ENCODE peak calls at places on chromosome 11, in seven cellular contexts. E is CD4-positive, CD25-positive, alpha-beta regulatory T cell; N is posterior cingulate gyrus; V is stimulated activated CD4-positive, alpha-beta T cell treated with anti-CD3 and anti-CD28 coated beads, Interleukin-1b, Interleukin-23, amount 100 ng/mL, for 24 hours; R is KBM-7; Z is globus pallidus; A is mesendoderm. C is an unnamed sample.

GRCh38 chr11:59426361-59427067 is at the start of gene OR5A2:
- DNase-seq in R (no peak), E (no peak), V (no peak), N (no peak), Z (no peak), A (peak; percentile 92), C (no peak)

GRCh38 chr11:92329644-92330043 is 105.0 kb downstream of the FAT3 start:
- DNase-seq in R (no peak), E (no peak), A (peak; percentile 38), N (no peak), Z (no peak), V (no peak), C (no peak)

GRCh38 chr11:112042961-112043304 is 17.7 kb downstream of the DLAT start:
- DNase-seq in A (no peak), E (no peak), N (no peak), Z (no peak), R (no peak), V (no peak), C (no peak)

GRCh38 chr11:104968365-104968855 is at the start of gene CASP4:
- DNase-seq in E (peak; percentile 67), R (peak; percentile 83), N (no peak), A (no peak), Z (peak; percentile 16), V (no peak), C (peak; percentile 17)

GRCh38 chr11:61718613-61719302 is 33.7 kb upstream of the MYRF start:
- DNase-seq in R (no peak), E (no peak), V (no peak), N (peak; percentile 53), Z (no peak), A (peak; percentile 93), C (no peak)

GRCh38 chr11:122793500-122793899 is 44.8 kb upstream of the CRTAM start:
- DNase-seq in Z (no peak), E (no peak), N (no peak), V (no peak), R (no peak), A (no peak), C (no peak)

GRCh38 chr11:19196458-19196857 is 5.3 kb downstream of the CSRP3 start:
- DNase-seq in V (no peak), A (no peak), R (no peak), Z (no peak), E (no peak), N (no peak), C (no peak)

GRCh38 chr11:96088914-96089313 is 165.0 kb upstream of the MTMR2 start:
- DNase-seq in N (no peak), A (no peak), E (no peak), R (no peak), V (no peak), Z (no peak), C (no peak)

GRCh38 chr11:75262961-75263852 is 22.6 kb downstream of the TPBGL start:
- DNase-seq in A (no peak), V (no peak), R (no peak), E (no peak), Z (no peak), N (no peak), C (no peak)